ENCODE peak calls at places on chromosomes 4 and X, in nine cellular contexts. Y is SW480; C is NCI-H1105; P is amniotic stem cell; L is NCI-H460; Q is choroid plexus epithelial cell; G is T-helper 1 cell; A is T-cell; R is Jurkat, Clone E6-1. O is an unnamed sample.

GRCh38 chrX:111244238-111244750 is 26.0 kb downstream of the CAPN6 start:
- DNase-seq in A (no peak), R (no peak), Q (peak), P (no peak), C (no peak), Y (peak), L (peak), G (no peak), O (peak)

GRCh38 chr4:88251914-88252313 is 32.4 kb downstream of the PPM1K start:
- DNase-seq in R (no peak), A (no peak), G (no peak), C (no peak), Y (no peak), L (no peak), P (no peak), Q (no peak), O (no peak)

GRCh38 chr4:19241845-19242244 is 1009.9 kb upstream of the SLIT2 start:
- DNase-seq in G (no peak), P (no peak), Y (no peak), L (no peak), R (no peak), Q (no peak), C (no peak), A (no peak), O (no peak)

GRCh38 chr4:70714061-70714468 is 7.7 kb upstream of the RUFY3 start:
- DNase-seq in Q (peak), A (no peak), P (no peak), L (no peak), R (no peak), G (no peak), C (no peak), Y (no peak), O (no peak)

GRCh38 chrX:154019061-154019621 is 561 bp downstream of the IRAK1 start:
- DNase-seq in R (no peak), P (no peak), G (peak), A (no peak), Y (no peak), Q (no peak), L (no peak), C (no peak), O (no peak)

GRCh38 chr4:70969076-70969475 is 24.4 kb upstream of the DCK start:
- DNase-seq in L (no peak), A (no peak), P (no peak), Y (no peak), G (no peak), R (no peak), Q (peak), C (no peak), O (no peak)

GRCh38 chr4:180028682-180029081 is 2214.5 kb upstream of the TENM3 start:
- DNase-seq in A (no peak), L (peak), Y (peak), C (no peak), G (no peak), Q (peak), R (peak), P (peak), O (no peak)

GRCh38 chr4:151117371-151117962 is 18.0 kb downstream of the RPS3A start:
- DNase-seq in C (peak), R (peak), Q (peak), Y (peak), P (peak), L (peak), A (peak), G (peak), O (peak)

GRCh38 chr4:88818650-88819470 is 121.2 kb upstream of the NAP1L5 start:
- DNase-seq in P (peak), R (no peak), L (peak), Y (peak), C (peak), Q (peak), A (peak), G (peak), O (peak)

GRCh38 chrX:40272786-40273185 is 175.0 kb upstream of the BCOR start:
- DNase-seq in R (no peak), P (no peak), G (no peak), Q (no peak), L (no peak), A (no peak), Y (no peak), C (no peak), O (no peak)

GRCh38 chr4:140291259-140291658 is 82.2 kb upstream of the SCOC start:
- DNase-seq in C (no peak), R (no peak), Q (no peak), Y (no peak), P (no peak), G (no peak), A (no peak), L (no peak), O (no peak)

GRCh38 chrX:136816970-136817369 is 36.2 kb upstream of the ARHGEF6 start:
- DNase-seq in P (no peak), L (no peak), R (no peak), C (no peak), Q (peak), A (no peak), G (no peak), Y (no peak), O (no peak)

O was measured in dermis microvascular lymphatic vessel endothelial cell.